ENCODE peak calls at places on chromosomes 3 and 15, in six cellular contexts. Y, P, H, I, G and M are unnamed samples.

GRCh38 chr3:107644631-107645030 is 121.9 kb downstream of the BBX start:
- DNase-seq in Y (no peak), P (no peak), H (no peak), I (no peak), G (no peak), M (no peak)

GRCh38 chr3:123028233-123028828 is 768 bp upstream of the SEMA5B start:
- DNase-seq in Y (no peak), P (peak; percentile 60), H (no peak), I (no peak), G (peak; percentile 17), M (peak; percentile 57)

GRCh38 chr3:172152869-172153268 is 113.5 kb downstream of the FNDC3B start:
- DNase-seq in Y (no peak), P (no peak), H (no peak), I (peak; percentile 68), G (no peak), M (no peak)

GRCh38 chr3:32630266-32630665 is 54.7 kb upstream of the CNOT10 start:
- DNase-seq in Y (no peak), P (no peak), H (no peak), I (no peak), G (no peak), M (no peak)

GRCh38 chr3:155352900-155353490 is 59.5 kb upstream of the STRIT1 start:
- DNase-seq in Y (no peak), P (no peak), H (no peak), I (no peak), G (no peak), M (no peak)

GRCh38 chr15:68787609-68788264 is 33.0 kb downstream of the ANP32A start:
- DNase-seq in Y (peak; percentile 77), P (no peak), H (no peak), I (no peak), G (no peak), M (no peak)

GRCh38 chr3:79148786-79149185 is 619.0 kb downstream of the ROBO1 start:
- DNase-seq in Y (no peak), P (no peak), H (no peak), I (no peak), G (no peak), M (no peak)

GRCh38 chr3:4376499-4376898 is 73.3 kb downstream of the SETMAR start:
- DNase-seq in Y (no peak), P (no peak), H (no peak), I (no peak), G (no peak), M (no peak)

GRCh38 chr3:151434151-151434890 is 26.5 kb downstream of the IGSF10 start:
- DNase-seq in Y (no peak), P (no peak), H (no peak), I (no peak), G (no peak), M (no peak)

GRCh38 chr3:114929971-114930732 is 216.9 kb downstream of the ZBTB20 start:
- DNase-seq in Y (peak; percentile 56), P (no peak), H (no peak), I (no peak), G (no peak), M (no peak)

GRCh38 chr3:144636833-144637232 is 665.2 kb downstream of the DIPK2A start:
- DNase-seq in Y (no peak), P (peak; percentile 68), H (no peak), I (no peak), G (no peak), M (no peak)

GRCh38 chr3:172562881-172563835 is 39.9 kb upstream of the TNFSF10 start:
- DNase-seq in Y (no peak), P (no peak), H (no peak), I (no peak), G (no peak), M (no peak)

GRCh38 chr3:116000315-116000714 is 377.0 kb downstream of the GAP43 start:
- DNase-seq in Y (no peak), P (no peak), H (no peak), I (no peak), G (no peak), M (no peak)

DNA sequence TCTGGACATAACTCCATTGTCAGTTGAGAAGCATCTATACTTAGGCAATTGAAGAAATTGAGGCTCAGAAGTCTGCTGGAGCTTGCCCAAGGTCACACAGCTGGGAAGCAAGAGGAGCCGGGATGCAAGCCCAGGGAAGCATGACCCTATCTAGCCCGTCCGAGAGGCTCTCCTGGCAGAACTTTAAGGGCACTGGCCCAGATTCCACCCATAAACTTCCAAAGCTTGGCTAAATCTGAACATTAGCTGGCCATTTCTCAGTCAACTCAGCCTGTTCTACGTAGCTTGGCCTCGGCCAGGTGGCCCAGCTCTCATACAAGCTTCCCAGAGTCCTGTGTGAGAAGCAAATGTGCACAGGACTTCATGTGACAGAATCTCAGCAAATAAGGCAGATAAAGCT is 75.8 kb downstream of the LRIG1 start:
- DNase-seq in Y (no peak), P (no peak), H (no peak), I (no peak), G (peak; percentile 68), M (peak; percentile 83)
- H3K9me3 ChIP-seq in Y (no peaks in the 10 kb centered on the region), P (peaks cover 17% of the 10 kb centered on the region), H (no peaks in the 10 kb centered on the region), I (no peaks in the 10 kb centered on the region), G (no peaks in the 10 kb centered on the region), M (no peaks in the 10 kb centered on the region)

GRCh38 chr15:25051399-25052154 is 96.8 kb downstream of the SNRPN start:
- DNase-seq in Y (peak; percentile 43), P (peak; percentile 21), H (no peak), I (no peak), G (no peak), M (no peak)
- H3K9me3 ChIP-seq in Y (peaks cover 92% of the 10 kb centered on the region), P (peaks cover 68% of the 10 kb centered on the region), H (peaks cover 53% of the 10 kb centered on the region), I (peaks cover 75% of the 10 kb centered on the region), G (peaks cover 76% of the 10 kb centered on the region), M (peaks cover 98% of the 10 kb centered on the region)

GRCh38 chr15:20357139-20358065 is 184.2 kb downstream of the GOLGA6L6 start:
- DNase-seq in Y (peak; percentile 76), P (peak; percentile 32), H (no peak), I (peak; percentile 53), G (peak; percentile 20), M (no peak)
- H3K9me3 ChIP-seq in Y (no peaks in the 10 kb centered on the region), P (peaks cover 87% of the 10 kb centered on the region), H (no peaks in the 10 kb centered on the region), I (peaks cover 2% of the 10 kb centered on the region), G (no peaks in the 10 kb centered on the region), M (no peaks in the 10 kb centered on the region)

GRCh38 chr15:44101286-44101685 is 93.8 kb downstream of the FRMD5 start:
- DNase-seq in Y (no peak), P (no peak), H (no peak), I (no peak), G (no peak), M (no peak)

GRCh38 chr15:44102675-44103254 is 92.3 kb downstream of the FRMD5 start:
- DNase-seq in Y (no peak), P (no peak), H (no peak), I (no peak), G (no peak), M (no peak)

GRCh38 chr15:44097552-44097951 is 97.5 kb downstream of the FRMD5 start:
- DNase-seq in Y (no peak), P (no peak), H (no peak), I (no peak), G (no peak), M (no peak)

GRCh38 chr15:44099671-44100070 is 95.4 kb downstream of the FRMD5 start:
- DNase-seq in Y (no peak), P (no peak), H (no peak), I (no peak), G (no peak), M (no peak)

DNA sequence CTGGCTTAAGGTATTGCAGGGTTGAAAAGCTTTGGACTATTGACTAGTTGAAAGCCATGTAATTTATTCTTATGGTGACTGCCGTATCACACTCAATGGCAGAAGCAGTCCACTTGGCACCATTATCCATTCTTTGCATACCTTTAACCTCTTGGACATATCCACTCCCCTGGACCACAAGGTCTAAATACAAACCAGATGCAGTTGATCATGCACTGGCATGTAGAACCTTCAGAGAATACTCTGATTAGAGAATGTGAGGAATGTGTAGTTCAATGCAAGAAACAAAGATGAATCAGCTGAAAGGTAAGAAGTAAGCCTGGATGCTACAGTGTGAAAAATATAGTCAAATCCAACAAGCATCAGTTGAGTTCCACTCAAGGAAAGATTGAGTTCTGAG is 93.1 kb downstream of the FRMD5 start:
- DNase-seq in Y (no peak), P (no peak), H (no peak), I (no peak), G (no peak), M (no peak)
- H3K9me3 ChIP-seq in Y (no peaks in the 10 kb centered on the region), P (no peaks in the 10 kb centered on the region), H (no peaks in the 10 kb centered on the region), I (no peaks in the 10 kb centered on the region), G (no peaks in the 10 kb centered on the region), M (no peaks in the 10 kb centered on the region)